ENCODE peak calls at places on chromosomes 2 and 18, in four cellular contexts. H is colonic mucosa, I is heart left ventricle, B is adrenal gland. C is an unnamed sample.

GRCh38 chr2:32522770-32523169 is 105.1 kb upstream of the TTC27 start:
- DNase-seq in H (no peak), I (no peak), B (no peak), C (no peak)

GRCh38 chr2:164852086-164852485 is 10.5 kb upstream of the COBLL1 start:
- DNase-seq in H (no peak), I (no peak), B (no peak), C (no peak)

GRCh38 chr2:177171418-177171865 is 41.2 kb upstream of the HNRNPA3 start:
- DNase-seq in H (peak; percentile 59), I (no peak), B (no peak), C (no peak)

GRCh38 chr18:54740146-54740844 is 88.0 kb upstream of the RAB27B start:
- DNase-seq in H (no peak), I (no peak), B (no peak), C (no peak)

GRCh38 chr2:178392215-178392614 is 58.8 kb downstream of the PRKRA start:
- DNase-seq in H (no peak), I (no peak), B (no peak), C (no peak)

GRCh38 chr2:151973901-151974199 is 125.0 kb downstream of the CACNB4 start:
- DNase-seq in H (no peak), I (peak; percentile 26), B (no peak), C (no peak)

GRCh38 chr2:19035238-19035637 is 323.2 kb downstream of the OSR1 start:
- DNase-seq in H (no peak), I (peak; percentile 49), B (no peak), C (peak; percentile 48)

GRCh38 chr2:200482194-200482593 is 27.7 kb downstream of the KCTD18 start:
- DNase-seq in H (no peak), I (no peak), B (no peak), C (no peak)

GRCh38 chr2:166384774-166385173 is 9.0 kb upstream of the SCN9A start:
- DNase-seq in H (no peak), I (no peak), B (no peak), C (no peak)

GRCh38 chr2:30527859-30528258 is 80.8 kb downstream of the LCLAT1 start:
- DNase-seq in H (no peak), I (no peak), B (no peak), C (no peak)

DNA sequence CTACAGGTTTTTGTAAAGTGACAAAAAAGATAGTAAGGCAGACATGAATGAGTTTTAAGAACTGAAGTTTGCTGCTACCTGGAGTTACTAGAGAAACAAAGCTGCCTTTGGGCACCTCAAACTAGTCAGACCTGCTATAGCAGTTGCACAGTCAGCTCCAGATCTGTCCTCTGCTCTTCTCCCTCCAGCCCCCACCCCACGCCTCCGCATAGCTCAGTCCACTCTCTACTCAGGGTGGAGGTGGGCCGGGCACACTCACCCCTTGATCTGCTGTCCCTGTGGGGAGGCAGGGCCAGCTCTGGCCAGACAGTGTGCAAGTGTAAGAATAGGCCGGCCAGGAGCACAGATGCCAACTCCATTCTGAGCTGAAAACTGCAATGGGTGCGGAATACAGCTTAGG is 4.1 kb downstream of the SERTAD2 start:
- DNase-seq in H (peak; percentile 62), I (peak; percentile 48), B (no peak), C (no peak)
- H3K4me1 ChIP-seq in H (peaks cover 19% of the 10 kb centered on the region), I (peaks cover 63% of the 10 kb centered on the region), B (peaks cover 53% of the 10 kb centered on the region), C (no peaks in the 10 kb centered on the region)

DNA sequence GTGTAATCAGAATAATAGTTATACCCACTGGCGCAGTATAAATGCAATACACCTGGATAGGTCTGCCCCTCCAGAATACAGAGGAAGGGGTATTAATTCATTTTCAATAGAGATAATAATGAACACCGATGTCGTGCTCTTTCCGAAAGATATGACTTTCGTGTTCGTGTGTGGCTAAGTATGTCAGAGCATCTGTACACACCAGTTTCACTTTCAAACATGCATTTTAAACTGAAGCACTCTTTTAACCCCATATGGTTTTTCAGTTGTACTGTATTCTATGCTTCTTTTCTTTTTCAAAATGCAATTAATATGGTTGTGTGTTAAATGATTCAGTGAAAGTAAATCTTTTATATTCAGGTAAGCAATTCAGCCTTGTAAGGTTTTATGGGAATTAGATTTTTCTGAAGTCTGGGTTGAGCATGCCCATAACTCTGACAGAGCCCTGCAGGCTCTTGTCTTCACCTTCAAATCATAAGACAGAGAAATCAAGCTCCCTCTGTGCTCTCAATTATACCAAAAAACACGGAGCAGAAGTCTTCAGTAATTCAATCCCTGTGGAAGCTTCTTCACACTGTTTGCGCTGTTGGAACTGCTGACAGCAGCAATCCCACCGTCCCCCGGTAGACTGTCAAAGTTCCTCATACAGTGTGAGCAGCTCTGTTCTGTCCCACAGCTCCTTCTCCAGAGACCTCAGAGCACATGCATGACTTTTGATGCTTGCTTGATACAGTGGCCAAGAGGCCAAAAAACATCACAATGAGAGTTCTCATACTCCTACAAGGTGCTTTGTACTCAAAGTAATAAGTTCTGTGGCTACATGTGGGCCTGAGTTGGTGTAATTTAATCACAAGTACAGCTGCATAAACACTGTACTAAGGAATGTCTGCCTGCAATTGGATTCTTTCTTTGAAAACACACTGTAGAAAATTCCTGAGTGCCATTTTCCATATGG is 186.9 kb downstream of the ZNF521 start:
- DNase-seq in H (no peak), I (peak; percentile 29), B (no peak), C (peak; percentile 46)
- H3K27ac ChIP-seq in H (no peak overlapping the region), I (peak overlapping the region; percentile 23), B (no peak overlapping the region), C (no peak overlapping the region)

DNA sequence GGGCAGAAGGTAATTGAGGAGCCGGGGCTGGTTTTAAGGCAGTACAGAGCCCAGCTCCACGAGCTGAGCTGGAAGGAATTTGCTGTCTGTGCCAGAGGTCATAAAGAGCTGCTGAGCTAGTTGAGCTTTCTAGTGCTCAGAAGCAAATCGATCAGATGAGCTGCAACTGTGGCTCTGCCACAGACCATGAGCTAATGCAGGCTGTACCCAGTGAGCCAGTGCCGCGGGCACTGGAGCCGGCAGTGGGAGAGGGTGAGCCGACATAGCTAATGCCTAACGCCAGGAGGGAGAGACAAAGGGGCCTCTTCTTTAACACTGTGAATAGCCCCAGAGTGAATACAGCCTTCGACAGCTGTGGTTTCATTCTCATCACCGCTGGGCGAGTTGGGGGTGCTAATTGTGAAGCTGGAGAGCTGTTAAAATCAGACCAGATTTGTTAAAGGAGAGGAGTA is 410.1 kb upstream of the TCF4 start:
- DNase-seq in H (no peak), I (peak; percentile 26), B (no peak), C (no peak)
- H3K4me1 ChIP-seq in H (no peaks in the 10 kb centered on the region), I (peaks cover 16% of the 10 kb centered on the region), B (no peaks in the 10 kb centered on the region), C (no peaks in the 10 kb centered on the region)

GRCh38 chr2:118980022-118980421 is 38.0 kb downstream of the MARCO start:
- DNase-seq in H (no peak), I (no peak), B (no peak), C (no peak)
- H3K27ac ChIP-seq in H (no peak overlapping the region), I (no peak overlapping the region), B (no peak overlapping the region), C (no peak overlapping the region)

GRCh38 chr2:128312411-128312810 is 6.3 kb downstream of the HS6ST1 start:
- DNase-seq in H (peak; percentile 11), I (no peak), B (no peak), C (no peak)

GRCh38 chr2:128313076-128313836 is 5.4 kb downstream of the HS6ST1 start:
- DNase-seq in H (peak; percentile 16), I (no peak), B (peak; percentile 20), C (no peak)

GRCh38 chr2:128315122-128315828 is 3.4 kb downstream of the HS6ST1 start:
- DNase-seq in H (no peak), I (no peak), B (no peak), C (peak; percentile 32)

GRCh38 chr2:128314348-128315121 is 4.1 kb downstream of the HS6ST1 start:
- DNase-seq in H (peak; percentile 15), I (no peak), B (peak; percentile 25), C (no peak)

GRCh38 chr2:128314026-128314347 is 4.7 kb downstream of the HS6ST1 start:
- DNase-seq in H (peak; percentile 12), I (no peak), B (no peak), C (no peak)
- H3K4me1 ChIP-seq in H (peaks cover 6% of the 10 kb centered on the region), I (peaks cover 76% of the 10 kb centered on the region), B (peaks cover 81% of the 10 kb centered on the region), C (no peaks in the 10 kb centered on the region)